ENCODE peak calls at places on chromosome 2, in five cellular contexts. L, K, B, U and H are unnamed samples.

GRCh38 chr2:86482034-86482433 is 40.9 kb downstream of the KDM3A start:
- DNase-seq in L (no peak), K (no peak), B (no peak), U (no peak), H (no peak)

GRCh38 chr2:3654031-3654430 is 4.0 kb upstream of the ALLC start:
- DNase-seq in L (no peak), K (no peak), B (no peak), U (no peak), H (no peak)

GRCh38 chr2:150063950-150064549 is 423.4 kb downstream of the RND3 start:
- DNase-seq in L (no peak), K (no peak), B (no peak), U (no peak), H (no peak)

GRCh38 chr2:226799976-226800940 is 638 bp upstream of the IRS1 start:
- DNase-seq in L (peak; percentile 23), K (no peak), B (no peak), U (no peak), H (peak; percentile 36)

GRCh38 chr2:127654084-127654837 is 8.3 kb downstream of the GPR17 start:
- DNase-seq in L (no peak), K (no peak), B (no peak), U (no peak), H (no peak)

GRCh38 chr2:68775272-68775847 is 40.7 kb downstream of the ARHGAP25 start:
- DNase-seq in L (no peak), K (no peak), B (no peak), U (no peak), H (no peak)

GRCh38 chr2:108023776-108024175 is 37.5 kb downstream of the SLC5A7 start:
- DNase-seq in L (no peak), K (no peak), B (no peak), U (no peak), H (no peak)

GRCh38 chr2:63539416-63540162 is 48.7 kb downstream of the WDPCP start:
- DNase-seq in L (no peak), K (no peak), B (no peak), U (no peak), H (no peak)

GRCh38 chr2:156728328-156728727 is 292.1 kb downstream of the GPD2 start:
- DNase-seq in L (no peak), K (no peak), B (no peak), U (no peak), H (no peak)

GRCh38 chr2:12167525-12168317 is 421.3 kb downstream of the LPIN1 start:
- DNase-seq in L (no peak), K (peak; percentile 27), B (peak; percentile 11), U (no peak), H (no peak)

GRCh38 chr2:235766206-235766794 is 272.5 kb downstream of the AGAP1 start:
- DNase-seq in L (peak; percentile 81), K (no peak), B (peak; percentile 69), U (peak; percentile 85), H (peak; percentile 85)

GRCh38 chr2:239178954-239179353 is 221.9 kb downstream of the HDAC4 start:
- DNase-seq in L (no peak), K (no peak), B (no peak), U (no peak), H (no peak)

GRCh38 chr2:132037527-132038178 is 124.1 kb downstream of the ANKRD30BL start:
- DNase-seq in L (no peak), K (peak; percentile 11), B (no peak), U (no peak), H (peak; percentile 7)

GRCh38 chr2:242098034-242098433 is 228.5 kb downstream of the RTP5 start:
- DNase-seq in L (no peak), K (no peak), B (no peak), U (no peak), H (no peak)

GRCh38 chr2:221571108-221571390 is 1.1 kb downstream of the EPHA4 start:
- DNase-seq in L (no peak), K (no peak), B (peak; percentile 16), U (no peak), H (no peak)

GRCh38 chr2:207869784-207870778 is 100.4 kb upstream of the FZD5 start:
- DNase-seq in L (no peak), K (no peak), B (peak; percentile 17), U (peak; percentile 78), H (no peak)

DNA sequence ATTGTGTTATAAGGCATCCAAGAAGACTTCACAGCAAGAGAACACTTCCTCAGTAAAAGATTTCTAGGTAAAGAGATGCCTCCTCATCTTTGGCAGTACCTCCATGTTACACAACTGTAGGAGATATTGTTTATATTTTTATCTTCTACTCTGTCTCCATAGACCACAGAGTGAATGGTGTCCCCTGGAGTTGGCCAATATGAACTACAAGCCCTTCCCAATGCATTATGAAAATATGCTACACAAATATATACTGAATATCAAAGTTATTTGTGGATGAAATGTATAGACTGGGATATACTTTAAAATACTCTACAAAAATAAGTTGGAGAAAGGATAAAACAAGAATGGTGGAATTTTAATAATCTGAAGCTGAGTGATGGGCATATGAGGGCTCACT is 46.7 kb downstream of the MBOAT2 start:
- DNase-seq in L (no peak), K (no peak), B (no peak), U (no peak), H (no peak)
- TF ChIP-seq CTCF in L (no peak), K (peak; percentile 29), B (no peak), U (peak; percentile 38), H (no peak)

DNA sequence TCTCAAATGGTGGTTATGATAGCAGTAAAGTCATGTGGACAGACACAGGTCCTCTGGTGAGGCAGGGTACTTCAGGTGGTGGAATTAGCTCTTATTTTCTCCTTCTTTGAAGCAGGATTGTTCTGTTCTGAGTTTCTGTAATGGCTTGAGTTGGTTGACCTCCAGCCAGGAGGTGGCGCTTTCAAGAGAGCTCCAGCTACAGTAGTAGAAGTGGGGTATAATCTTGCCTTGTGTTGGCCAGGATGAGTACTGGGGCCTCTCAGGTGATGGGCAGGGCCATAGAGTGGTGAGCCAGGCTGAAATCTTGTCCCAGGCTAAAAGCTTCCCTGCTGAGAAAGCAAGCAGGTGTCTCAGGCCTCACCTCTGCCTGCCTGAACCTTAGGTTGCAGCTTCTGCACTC is 52.5 kb upstream of the CSRNP3 start:
- DNase-seq in L (no peak), K (no peak), B (no peak), U (no peak), H (no peak)
- TF ChIP-seq CTCF in L (no peak), K (no peak), B (no peak), U (no peak), H (no peak)

DNA sequence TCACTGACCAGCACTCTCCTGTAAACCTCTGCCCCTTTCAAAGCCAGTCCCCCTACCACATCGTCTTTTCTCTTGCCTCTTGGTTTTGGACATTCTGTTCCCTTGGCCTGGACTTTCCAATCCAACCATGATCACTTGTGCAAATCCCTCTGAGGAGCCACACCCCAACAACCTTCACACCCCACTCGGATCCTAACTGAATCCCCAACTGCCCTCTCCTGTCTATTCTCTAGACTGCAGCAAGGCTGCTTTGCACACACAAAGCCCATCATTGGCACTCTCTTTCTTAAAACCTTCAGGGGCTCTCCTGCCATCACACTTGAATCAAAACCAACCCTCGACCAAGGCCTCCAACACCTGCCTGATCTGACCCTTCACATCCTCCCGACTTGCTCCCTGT is 352.1 kb upstream of the PKDCC start:
- DNase-seq in L (no peak), K (no peak), B (no peak), U (no peak), H (no peak)
- TF ChIP-seq CTCF in L (no peak), K (peak; percentile 20), B (no peak), U (no peak), H (no peak)

GRCh38 chr2:121595012-121595891 is 54.0 kb downstream of the CLASP1 start:
- DNase-seq in L (no peak), K (no peak), B (no peak), U (no peak), H (no peak)

GRCh38 chr2:121598087-121598486 is 51.2 kb downstream of the CLASP1 start:
- DNase-seq in L (no peak), K (no peak), B (peak; percentile 42), U (no peak), H (no peak)

GRCh38 chr2:121591199-121591598 is 58.1 kb downstream of the CLASP1 start:
- DNase-seq in L (no peak), K (no peak), B (no peak), U (no peak), H (no peak)

GRCh38 chr2:121599963-121600651 is 49.2 kb downstream of the CLASP1 start:
- DNase-seq in L (no peak), K (no peak), B (peak; percentile 79), U (no peak), H (peak; percentile 61)

GRCh38 chr2:121596221-121597080 is 52.8 kb downstream of the CLASP1 start:
- DNase-seq in L (peak; percentile 35), K (no peak), B (peak; percentile 78), U (peak; percentile 63), H (peak; percentile 31)
- TF ChIP-seq CTCF in L (peak; percentile 71), K (peak; percentile 69), B (peak; percentile 19), U (peak; percentile 72), H (peak; percentile 43)

GRCh38 chr2:136013962-136014361 is 28.5 kb upstream of the DARS1 start:
- DNase-seq in L (no peak), K (no peak), B (no peak), U (no peak), H (no peak)
- TF ChIP-seq CTCF in L (no peak), K (peak; percentile 22), B (no peak), U (no peak), H (no peak)

GRCh38 chr2:237171895-237172294 is 86.2 kb downstream of the COPS8 start:
- DNase-seq in L (no peak), K (no peak), B (no peak), U (no peak), H (no peak)

GRCh38 chr2:237170017-237170416 is 84.3 kb downstream of the COPS8 start:
- DNase-seq in L (no peak), K (no peak), B (no peak), U (no peak), H (no peak)

GRCh38 chr2:237167038-237167437 is 81.3 kb downstream of the COPS8 start:
- DNase-seq in L (no peak), K (no peak), B (no peak), U (no peak), H (no peak)

GRCh38 chr2:237167934-237168333 is 82.2 kb downstream of the COPS8 start:
- DNase-seq in L (no peak), K (no peak), B (no peak), U (no peak), H (no peak)

GRCh38 chr2:237171396-237171795 is 85.7 kb downstream of the COPS8 start:
- DNase-seq in L (peak; percentile 50), K (no peak), B (no peak), U (peak; percentile 91), H (no peak)
- TF ChIP-seq CTCF in L (peak; percentile 65), K (peak; percentile 13), B (no peak), U (peak; percentile 74), H (no peak)

DNA sequence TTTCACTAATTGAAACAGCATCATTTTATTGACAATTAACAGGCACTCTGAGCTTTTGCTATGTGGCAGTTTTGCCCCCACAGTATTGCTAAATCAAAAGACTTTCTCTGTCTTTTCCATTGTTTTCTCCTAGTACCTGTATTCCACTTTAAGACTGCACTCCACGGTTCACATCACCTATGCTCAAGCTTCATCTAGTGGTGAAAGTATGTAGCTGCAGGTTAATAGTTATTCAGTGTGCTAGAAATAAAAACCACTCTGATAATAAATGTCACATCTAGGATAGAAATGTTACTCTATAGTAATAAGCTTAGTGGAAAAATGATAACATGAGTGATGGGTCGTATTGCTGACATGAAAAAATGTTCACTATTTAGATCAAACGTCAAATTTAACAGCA is 24.6 kb downstream of the ARL6IP6 start:
- DNase-seq in L (no peak), K (no peak), B (peak; percentile 10), U (no peak), H (peak; percentile 9)
- TF ChIP-seq CTCF in L (peak; percentile 66), K (peak; percentile 36), B (peak; percentile 42), U (peak; percentile 75), H (peak; percentile 69)

GRCh38 chr2:231611273-231612198 is 18.9 kb downstream of the TEX44 start:
- DNase-seq in L (peak; percentile 78), K (no peak), B (peak; percentile 42), U (peak; percentile 95), H (no peak)
- TF ChIP-seq CTCF in L (no peak), K (peak; percentile 46), B (no peak), U (no peak), H (no peak)